ENCODE peak calls at places on chromosomes 3 and 15, in five cellular contexts. One of them, this sample, is unnamed.

GRCh38 chr3:73110530-73110929 is 49.1 kb downstream of the EBLN2 start:
- DNase-seq in thoracic aorta: no peak
- DNase-seq in left ventricle myocardium inferior: no peak
- DNase-seq in BJ: no peak
- DNase-seq in cardiac fibroblast: no peak
- DNase-seq in this sample: no peak

GRCh38 chr3:150083653-150084037 is 113.0 kb upstream of the PFN2 start:
- DNase-seq in BJ: no peak
- DNase-seq in cardiac fibroblast: no peak
- DNase-seq in left ventricle myocardium inferior: no peak
- DNase-seq in thoracic aorta: no peak
- DNase-seq in this sample: no peak

GRCh38 chr3:66362541-66362941 is 138.3 kb downstream of the LRIG1 start:
- DNase-seq in left ventricle myocardium inferior: no peak
- DNase-seq in thoracic aorta: no peak
- DNase-seq in cardiac fibroblast: peak; percentile 69
- DNase-seq in BJ: peak; percentile 50
- DNase-seq in this sample: peak; percentile 60

GRCh38 chr3:85584779-85585356 is 626.1 kb downstream of the CADM2 start:
- DNase-seq in BJ: no peak
- DNase-seq in left ventricle myocardium inferior: no peak
- DNase-seq in thoracic aorta: no peak
- DNase-seq in cardiac fibroblast: no peak
- DNase-seq in this sample: no peak

GRCh38 chr3:195102609-195103467 is 168.1 kb downstream of the XXYLT1 start:
- DNase-seq in cardiac fibroblast: peak; percentile 97
- DNase-seq in thoracic aorta: no peak
- DNase-seq in BJ: peak; percentile 84
- DNase-seq in left ventricle myocardium inferior: no peak
- DNase-seq in this sample: peak; percentile 88

GRCh38 chr3:99666201-99666600 is 27.8 kb downstream of the COL8A1 start:
- DNase-seq in left ventricle myocardium inferior: no peak
- DNase-seq in BJ: no peak
- DNase-seq in cardiac fibroblast: peak; percentile 81
- DNase-seq in thoracic aorta: no peak
- DNase-seq in this sample: no peak

GRCh38 chr3:171704002-171704401 is 106.3 kb downstream of the PLD1 start:
- DNase-seq in thoracic aorta: no peak
- DNase-seq in left ventricle myocardium inferior: no peak
- DNase-seq in BJ: no peak
- DNase-seq in cardiac fibroblast: peak; percentile 73
- DNase-seq in this sample: no peak

GRCh38 chr3:146781059-146781458 is 175.9 kb upstream of the PLSCR5 start:
- DNase-seq in left ventricle myocardium inferior: no peak
- DNase-seq in BJ: no peak
- DNase-seq in thoracic aorta: no peak
- DNase-seq in cardiac fibroblast: peak; percentile 41
- DNase-seq in this sample: no peak

GRCh38 chr15:65937046-65937445 is 67.8 kb downstream of the RAB11A start:
- DNase-seq in BJ: no peak
- DNase-seq in cardiac fibroblast: no peak
- DNase-seq in thoracic aorta: no peak
- DNase-seq in left ventricle myocardium inferior: no peak
- DNase-seq in this sample: no peak

GRCh38 chr3:37955918-37956317 is 34.7 kb upstream of the VILL start:
- DNase-seq in BJ: no peak
- DNase-seq in thoracic aorta: no peak
- DNase-seq in cardiac fibroblast: no peak
- DNase-seq in left ventricle myocardium inferior: no peak
- DNase-seq in this sample: no peak

GRCh38 chr3:128701342-128702212 is 24.4 kb upstream of the RAB7A start:
- DNase-seq in BJ: no peak
- DNase-seq in thoracic aorta: no peak
- DNase-seq in cardiac fibroblast: no peak
- DNase-seq in left ventricle myocardium inferior: no peak
- DNase-seq in this sample: no peak

GRCh38 chr15:74159773-74160172 is 13.7 kb upstream of the ISLR start:
- DNase-seq in BJ: no peak
- DNase-seq in cardiac fibroblast: no peak
- DNase-seq in thoracic aorta: no peak
- DNase-seq in left ventricle myocardium inferior: no peak
- DNase-seq in this sample: no peak

DNA sequence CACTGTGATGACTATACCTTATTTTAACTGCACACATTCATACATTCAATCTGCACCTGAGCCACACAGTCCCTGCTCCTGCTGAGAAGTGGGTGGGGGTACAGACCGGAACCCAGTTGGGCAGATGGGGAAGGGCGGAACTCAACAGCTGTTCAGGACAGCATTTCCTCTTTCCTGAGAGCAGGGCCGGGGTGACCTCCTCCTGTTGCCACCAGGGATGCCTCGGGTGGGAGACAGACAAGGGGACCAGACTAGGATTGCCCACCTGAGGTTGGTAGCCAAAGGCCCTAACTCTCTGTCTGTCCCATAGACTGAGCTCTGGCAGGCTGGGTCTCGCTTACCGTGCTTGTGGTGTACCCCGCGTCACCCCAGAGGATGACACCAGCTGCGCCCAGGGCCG is 3.9 kb downstream of the HYAL2 start:
- DNase-seq in thoracic aorta: no peak
- DNase-seq in cardiac fibroblast: no peak
- DNase-seq in BJ: no peak
- DNase-seq in left ventricle myocardium inferior: no peak
- DNase-seq in this sample: no peak
- H3K4me3 ChIP-seq in thoracic aorta: no peak overlapping the region
- H3K4me3 ChIP-seq in cardiac fibroblast: no peak overlapping the region
- H3K4me3 ChIP-seq in BJ: no peak overlapping the region
- H3K4me3 ChIP-seq in left ventricle myocardium inferior: peak overlapping the region; percentile 86
- H3K4me3 ChIP-seq in this sample: no peak overlapping the region

DNA sequence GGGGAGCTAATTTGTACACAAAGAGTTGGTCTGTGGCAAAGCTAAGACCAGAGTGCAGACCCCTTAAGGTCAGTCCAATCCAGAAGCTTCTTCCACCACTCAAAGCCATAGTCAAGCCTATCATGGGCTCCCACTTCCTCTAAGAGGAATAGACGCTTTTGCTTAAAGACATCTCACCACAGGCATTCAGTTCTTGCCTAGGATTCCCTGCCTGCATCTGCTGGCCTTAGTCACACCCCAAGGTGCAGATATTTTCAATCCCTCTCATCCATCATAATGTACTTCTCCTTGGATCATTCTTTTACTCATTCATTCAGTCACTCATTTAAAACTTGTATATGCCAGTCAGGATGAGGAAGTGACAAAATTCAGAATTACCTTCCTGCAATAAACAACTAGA is 179.6 kb upstream of the STT3B start:
- DNase-seq in BJ: no peak
- DNase-seq in left ventricle myocardium inferior: no peak
- DNase-seq in thoracic aorta: no peak
- DNase-seq in cardiac fibroblast: no peak
- DNase-seq in this sample: no peak
- TF ChIP-seq CTCF in BJ: no peak
- TF ChIP-seq CTCF in left ventricle myocardium inferior: no peak
- TF ChIP-seq CTCF in thoracic aorta: no peak
- TF ChIP-seq CTCF in cardiac fibroblast: no peak
- TF ChIP-seq CTCF in this sample: no peak

GRCh38 chr15:64909546-64909945 is 2.2 kb upstream of the ANKDD1A start:
- DNase-seq in cardiac fibroblast: no peak
- DNase-seq in thoracic aorta: no peak
- DNase-seq in left ventricle myocardium inferior: peak; percentile 2
- DNase-seq in BJ: no peak
- DNase-seq in this sample: no peak

GRCh38 chr15:64912926-64913325 is 1.2 kb downstream of the ANKDD1A start:
- DNase-seq in thoracic aorta: no peak
- DNase-seq in cardiac fibroblast: no peak
- DNase-seq in BJ: no peak
- DNase-seq in left ventricle myocardium inferior: no peak
- DNase-seq in this sample: no peak

GRCh38 chr15:64912379-64912778 is 677 bp downstream of the ANKDD1A start:
- DNase-seq in BJ: no peak
- DNase-seq in thoracic aorta: no peak
- DNase-seq in cardiac fibroblast: no peak
- DNase-seq in left ventricle myocardium inferior: no peak
- DNase-seq in this sample: no peak

GRCh38 chr15:64907991-64908390 is 3.7 kb upstream of the ANKDD1A start:
- DNase-seq in left ventricle myocardium inferior: no peak
- DNase-seq in cardiac fibroblast: no peak
- DNase-seq in BJ: no peak
- DNase-seq in thoracic aorta: no peak
- DNase-seq in this sample: no peak

DNA sequence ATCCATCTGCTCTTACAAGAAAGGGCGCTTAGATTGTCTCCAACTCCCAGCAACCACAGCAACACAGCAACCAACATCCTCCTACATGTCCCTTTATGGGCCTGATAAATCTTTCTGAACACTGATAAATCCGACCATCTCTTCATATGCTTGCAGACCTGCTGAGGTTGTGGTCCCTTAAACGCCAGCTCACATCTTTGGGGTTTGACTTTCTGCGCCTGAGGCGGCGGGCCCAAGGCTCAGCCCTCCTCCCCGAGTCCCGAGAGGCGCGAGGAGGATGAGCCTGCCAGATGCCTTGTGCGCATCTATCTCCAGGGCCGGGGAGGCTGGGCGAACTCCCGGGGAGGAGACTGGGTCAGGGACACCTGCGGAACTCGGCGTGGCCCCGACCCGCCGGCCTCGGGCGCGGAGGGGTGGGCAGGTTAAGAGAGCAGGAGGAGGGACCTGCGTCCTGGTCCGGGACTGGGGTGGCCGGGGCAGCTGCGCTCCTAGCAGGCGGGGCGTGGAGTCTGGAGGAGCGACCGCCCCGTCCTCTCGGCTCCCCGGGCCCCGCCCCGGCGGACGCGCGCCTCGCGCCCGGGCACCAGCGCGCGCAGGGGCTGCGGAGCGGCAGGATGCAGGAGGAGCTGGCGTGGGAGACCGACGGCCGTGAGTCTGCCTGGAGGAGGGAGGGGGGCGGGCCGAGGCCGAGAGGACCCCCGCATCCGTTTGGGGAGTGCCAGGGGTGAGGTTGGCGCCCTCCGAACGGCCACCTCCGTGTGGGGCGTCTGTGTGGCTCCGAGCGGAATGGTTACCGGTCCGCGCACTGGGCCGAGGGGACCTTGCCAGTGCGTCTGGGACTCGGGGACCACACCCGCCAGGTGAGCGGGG is at the start of gene ANKDD1A:
- DNase-seq in thoracic aorta: peak; percentile 14
- DNase-seq in BJ: no peak
- DNase-seq in cardiac fibroblast: peak; percentile 42
- DNase-seq in left ventricle myocardium inferior: peak; percentile 74
- DNase-seq in this sample: no peak
- H3K4me3 ChIP-seq in thoracic aorta: peak within 1 kb of the TSS; percentile 80
- H3K4me3 ChIP-seq in BJ: peak within 1 kb of the TSS; percentile 69
- H3K4me3 ChIP-seq in cardiac fibroblast: peak within 1 kb of the TSS; percentile 60
- H3K4me3 ChIP-seq in left ventricle myocardium inferior: peak within 1 kb of the TSS; percentile 76
- H3K4me3 ChIP-seq in this sample: peak within 1 kb of the TSS; percentile 66

DNA sequence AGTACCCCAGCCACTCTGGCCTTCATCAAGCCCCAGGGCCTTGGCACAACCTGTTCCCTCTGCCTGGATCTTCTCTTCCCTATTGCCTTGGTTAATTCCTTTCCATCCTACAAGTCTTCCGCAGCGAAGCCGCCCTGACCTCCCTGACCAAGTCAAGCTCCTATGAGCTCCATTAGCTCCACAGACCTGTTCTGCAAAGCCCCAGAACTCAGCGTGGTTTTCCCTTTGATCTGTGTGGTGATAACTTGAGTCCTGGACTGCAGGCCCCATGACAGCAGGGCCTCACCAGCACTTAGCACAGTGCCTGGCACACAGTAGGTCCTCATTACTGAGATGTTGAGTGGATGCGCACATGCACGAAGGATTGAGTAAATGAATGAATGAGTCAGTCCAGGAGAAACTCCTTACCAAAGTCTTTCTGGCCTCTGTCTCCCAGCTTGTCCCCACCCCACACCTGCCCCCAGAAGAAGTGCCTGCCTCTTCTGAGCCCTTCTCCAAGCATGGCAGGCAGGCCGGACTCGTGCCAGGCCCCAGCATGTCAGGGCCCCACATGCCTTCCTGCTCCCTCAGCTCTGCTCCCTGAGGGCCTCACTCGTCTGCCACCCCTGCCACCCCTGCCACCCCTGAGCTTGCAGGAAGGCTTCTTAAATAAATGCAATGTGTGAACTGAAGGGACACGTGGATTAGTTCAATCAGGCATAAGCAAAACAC is 6.3 kb downstream of the ANPEP start:
- DNase-seq in BJ: no peak
- DNase-seq in left ventricle myocardium inferior: no peak
- DNase-seq in cardiac fibroblast: no peak
- DNase-seq in thoracic aorta: no peak
- DNase-seq in this sample: no peak
- TF ChIP-seq CTCF in BJ: no peak
- TF ChIP-seq CTCF in left ventricle myocardium inferior: no peak
- TF ChIP-seq CTCF in cardiac fibroblast: no peak
- TF ChIP-seq CTCF in thoracic aorta: no peak
- TF ChIP-seq CTCF in this sample: no peak

GRCh38 chr3:58586776-58587192 is 9.6 kb upstream of the FAM107A start:
- DNase-seq in cardiac fibroblast: no peak
- DNase-seq in thoracic aorta: no peak
- DNase-seq in BJ: no peak
- DNase-seq in left ventricle myocardium inferior: no peak
- DNase-seq in this sample: no peak
- H3K4me3 ChIP-seq in cardiac fibroblast: no peak overlapping the region
- H3K4me3 ChIP-seq in thoracic aorta: peak overlapping the region; percentile 29
- H3K4me3 ChIP-seq in BJ: no peak overlapping the region
- H3K4me3 ChIP-seq in left ventricle myocardium inferior: peak overlapping the region; percentile 66
- H3K4me3 ChIP-seq in this sample: no peak overlapping the region

DNA sequence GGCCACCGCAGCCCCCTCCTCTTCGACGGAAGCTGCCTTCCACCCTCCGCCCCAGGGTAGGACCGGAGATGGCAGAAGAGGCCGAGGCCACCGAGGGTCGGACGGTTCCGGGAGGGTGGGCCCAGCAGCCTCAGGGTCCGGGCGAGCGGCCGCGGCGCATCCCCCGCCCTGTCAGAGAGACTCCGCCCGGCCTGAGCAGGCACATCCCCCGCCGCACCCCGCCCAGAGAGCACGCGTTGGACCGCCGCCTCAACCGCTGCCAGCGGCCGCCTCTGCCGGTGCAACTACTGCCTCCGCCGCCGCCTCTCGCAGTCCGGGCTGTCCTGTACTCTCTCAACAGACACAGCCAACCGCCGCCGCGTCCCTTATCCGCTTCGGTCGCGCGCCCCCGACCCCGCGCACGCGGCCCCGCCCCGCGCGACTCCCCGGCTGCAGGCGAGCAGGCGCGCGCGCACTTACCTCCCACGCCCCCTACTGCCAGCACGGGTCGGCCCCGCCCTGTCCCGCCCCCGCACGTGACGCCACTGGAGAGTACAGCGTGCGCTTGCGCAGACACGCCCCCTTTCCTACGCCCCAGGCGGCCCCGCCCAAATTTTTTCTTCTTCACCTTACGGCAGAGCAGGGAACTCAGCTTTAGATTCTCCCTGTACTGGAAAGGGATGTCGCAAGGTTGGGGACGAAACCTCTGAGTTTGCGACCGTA is at the start of gene MYO9A:
- DNase-seq in cardiac fibroblast: peak; percentile 99
- DNase-seq in left ventricle myocardium inferior: peak; percentile 98
- DNase-seq in BJ: peak; percentile 88
- DNase-seq in thoracic aorta: peak; percentile 85
- DNase-seq in this sample: peak; percentile 84
- TF ChIP-seq CTCF in cardiac fibroblast: no peak
- TF ChIP-seq CTCF in left ventricle myocardium inferior: peak; percentile 26
- TF ChIP-seq CTCF in BJ: no peak
- TF ChIP-seq CTCF in thoracic aorta: no peak
- TF ChIP-seq CTCF in this sample: peak; percentile 4